ENCODE peak calls at places on chromosomes 16 and 17, in six cellular contexts. One of them, this sample, is unnamed.

GRCh38 chr16:85329059-85329812 is 217.0 kb upstream of the CIBAR2 start:
- DNase-seq in WTC11: peak
- DNase-seq in H1: no peak
- DNase-seq in heart right ventricle: no peak
- DNase-seq in left ventricle myocardium inferior: no peak
- DNase-seq in omental fat pad: no peak
- DNase-seq in this sample: peak

GRCh38 chr17:68298601-68299000 is 7.3 kb downstream of the ARSG start:
- DNase-seq in heart right ventricle: no peak
- DNase-seq in H1: no peak
- DNase-seq in left ventricle myocardium inferior: no peak
- DNase-seq in WTC11: no peak
- DNase-seq in omental fat pad: no peak
- DNase-seq in this sample: no peak

GRCh38 chr17:3557768-3558583 is at the start of gene TRPV3:
- DNase-seq in H1: no peak
- DNase-seq in left ventricle myocardium inferior: no peak
- DNase-seq in heart right ventricle: no peak
- DNase-seq in WTC11: no peak
- DNase-seq in omental fat pad: no peak
- DNase-seq in this sample: no peak

GRCh38 chr16:28561557-28562187 is 8.0 kb downstream of the SGF29 start:
- DNase-seq in left ventricle myocardium inferior: no peak
- DNase-seq in omental fat pad: no peak
- DNase-seq in H1: no peak
- DNase-seq in WTC11: no peak
- DNase-seq in heart right ventricle: no peak
- DNase-seq in this sample: no peak

GRCh38 chr17:56891751-56892150 is 22.1 kb downstream of the TRIM25 start:
- DNase-seq in left ventricle myocardium inferior: peak
- DNase-seq in WTC11: peak
- DNase-seq in H1: no peak
- DNase-seq in omental fat pad: no peak
- DNase-seq in heart right ventricle: no peak
- DNase-seq in this sample: no peak

GRCh38 chr17:61411944-61412859 is 12.6 kb downstream of the TBX2 start:
- DNase-seq in left ventricle myocardium inferior: peak
- DNase-seq in heart right ventricle: peak
- DNase-seq in WTC11: peak
- DNase-seq in omental fat pad: peak
- DNase-seq in H1: no peak
- DNase-seq in this sample: peak

GRCh38 chr17:79798296-79799173 is 1.7 kb upstream of the CBX8 start:
- DNase-seq in left ventricle myocardium inferior: no peak
- DNase-seq in omental fat pad: no peak
- DNase-seq in WTC11: peak
- DNase-seq in H1: no peak
- DNase-seq in heart right ventricle: no peak
- DNase-seq in this sample: no peak

GRCh38 chr17:72492494-72492893 is 371.7 kb downstream of the SOX9 start:
- DNase-seq in heart right ventricle: no peak
- DNase-seq in WTC11: no peak
- DNase-seq in left ventricle myocardium inferior: no peak
- DNase-seq in omental fat pad: no peak
- DNase-seq in H1: no peak
- DNase-seq in this sample: no peak

GRCh38 chr16:87068751-87069150 is 248.4 kb downstream of the C16orf95 start:
- DNase-seq in omental fat pad: no peak
- DNase-seq in WTC11: no peak
- DNase-seq in H1: no peak
- DNase-seq in heart right ventricle: no peak
- DNase-seq in left ventricle myocardium inferior: no peak
- DNase-seq in this sample: no peak

GRCh38 chr16:84724619-84725307 is 25.0 kb downstream of the USP10 start:
- DNase-seq in omental fat pad: no peak
- DNase-seq in left ventricle myocardium inferior: no peak
- DNase-seq in WTC11: no peak
- DNase-seq in H1: no peak
- DNase-seq in heart right ventricle: no peak
- DNase-seq in this sample: no peak

GRCh38 chr17:53106886-53107285 is 715.8 kb upstream of the KIF2B start:
- DNase-seq in omental fat pad: no peak
- DNase-seq in heart right ventricle: no peak
- DNase-seq in WTC11: no peak
- DNase-seq in H1: no peak
- DNase-seq in left ventricle myocardium inferior: no peak
- DNase-seq in this sample: no peak

GRCh38 chr17:3944485-3945388 is 19.5 kb downstream of the ATP2A3 start:
- DNase-seq in heart right ventricle: no peak
- DNase-seq in left ventricle myocardium inferior: peak
- DNase-seq in H1: peak
- DNase-seq in omental fat pad: no peak
- DNase-seq in WTC11: peak
- DNase-seq in this sample: no peak

GRCh38 chr17:39069114-39069756 is 82.2 kb downstream of the PLXDC1 start:
- DNase-seq in heart right ventricle: no peak
- DNase-seq in WTC11: no peak
- DNase-seq in omental fat pad: no peak
- DNase-seq in left ventricle myocardium inferior: no peak
- DNase-seq in H1: no peak
- DNase-seq in this sample: peak

GRCh38 chr17:71709974-71710373 is 410.8 kb upstream of the SOX9 start:
- DNase-seq in H1: no peak
- DNase-seq in left ventricle myocardium inferior: no peak
- DNase-seq in WTC11: no peak
- DNase-seq in omental fat pad: no peak
- DNase-seq in heart right ventricle: no peak
- DNase-seq in this sample: no peak

GRCh38 chr17:14882131-14882530 is 383.0 kb downstream of the PMP22 start:
- DNase-seq in omental fat pad: no peak
- DNase-seq in WTC11: no peak
- DNase-seq in heart right ventricle: no peak
- DNase-seq in H1: no peak
- DNase-seq in left ventricle myocardium inferior: no peak
- DNase-seq in this sample: no peak

GRCh38 chr17:80000136-80000535 is 35.5 kb downstream of the TBC1D16 start:
- DNase-seq in H1: no peak
- DNase-seq in omental fat pad: no peak
- DNase-seq in heart right ventricle: no peak
- DNase-seq in WTC11: no peak
- DNase-seq in left ventricle myocardium inferior: no peak
- DNase-seq in this sample: no peak

GRCh38 chr16:49857423-49858181 is 1.7 kb upstream of the ZNF423 start:
- DNase-seq in omental fat pad: no peak
- DNase-seq in left ventricle myocardium inferior: peak
- DNase-seq in H1: peak
- DNase-seq in heart right ventricle: peak
- DNase-seq in WTC11: peak
- DNase-seq in this sample: peak

GRCh38 chr16:14249291-14250032 is 178.3 kb downstream of the MRTFB start:
- DNase-seq in omental fat pad: no peak
- DNase-seq in heart right ventricle: peak
- DNase-seq in H1: no peak
- DNase-seq in WTC11: peak
- DNase-seq in left ventricle myocardium inferior: no peak
- DNase-seq in this sample: no peak

GRCh38 chr17:6056104-6056503 is 14.1 kb upstream of the WSCD1 start:
- DNase-seq in H1: no peak
- DNase-seq in WTC11: no peak
- DNase-seq in left ventricle myocardium inferior: no peak
- DNase-seq in omental fat pad: no peak
- DNase-seq in heart right ventricle: no peak
- DNase-seq in this sample: no peak

GRCh38 chr17:29078183-29079045 is 35.5 kb downstream of the PIPOX start:
- DNase-seq in WTC11: no peak
- DNase-seq in omental fat pad: no peak
- DNase-seq in left ventricle myocardium inferior: no peak
- DNase-seq in H1: no peak
- DNase-seq in heart right ventricle: peak
- DNase-seq in this sample: no peak

GRCh38 chr17:81904600-81905423 is 2.8 kb downstream of the NPB start:
- DNase-seq in omental fat pad: no peak
- DNase-seq in WTC11: no peak
- DNase-seq in heart right ventricle: peak
- DNase-seq in left ventricle myocardium inferior: no peak
- DNase-seq in H1: no peak
- DNase-seq in this sample: no peak

GRCh38 chr17:68197091-68197996 is 50.5 kb upstream of the AMZ2 start:
- DNase-seq in H1: no peak
- DNase-seq in heart right ventricle: no peak
- DNase-seq in left ventricle myocardium inferior: peak
- DNase-seq in WTC11: peak
- DNase-seq in omental fat pad: no peak
- DNase-seq in this sample: peak

GRCh38 chr17:41937970-41938851 is 7.8 kb downstream of the ODAD4 start:
- DNase-seq in heart right ventricle: peak
- DNase-seq in WTC11: no peak
- DNase-seq in H1: no peak
- DNase-seq in left ventricle myocardium inferior: peak
- DNase-seq in omental fat pad: no peak
- DNase-seq in this sample: peak

DNA sequence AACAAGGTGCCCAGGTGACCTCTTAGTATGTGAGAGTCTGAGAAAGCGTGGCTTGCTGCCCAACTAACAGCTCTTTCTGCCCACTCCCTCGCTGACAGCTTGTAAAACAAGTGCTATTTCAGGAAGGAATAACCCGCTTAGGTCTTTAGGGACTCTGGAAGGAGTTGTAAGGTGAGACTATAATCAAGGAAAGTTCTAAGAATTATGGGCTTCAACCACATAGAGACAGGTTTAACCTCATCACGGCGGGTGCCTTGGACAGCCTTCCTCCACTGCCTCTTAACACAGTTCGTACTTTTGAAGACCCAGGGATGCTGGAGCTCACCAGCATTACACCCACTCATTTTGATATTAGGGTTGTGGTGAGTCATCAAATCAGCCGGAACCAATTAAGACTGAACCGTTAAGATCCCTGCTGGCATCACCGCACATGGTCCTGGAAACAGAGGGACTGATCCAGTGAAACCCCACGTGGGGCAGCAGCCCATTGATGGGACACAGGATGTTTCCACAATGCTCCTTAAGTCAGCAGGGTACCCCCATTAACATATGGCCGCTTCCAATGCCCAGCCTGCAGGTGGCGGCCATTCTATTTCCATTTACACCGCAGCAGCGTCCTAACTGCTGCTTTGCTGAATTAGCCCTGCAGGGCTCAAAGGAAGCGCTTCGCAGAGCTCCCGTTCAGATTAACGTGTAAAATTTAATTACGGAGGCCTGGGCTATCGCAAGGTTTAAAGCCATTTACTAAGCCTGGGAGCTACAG is 176.6 kb upstream of the SDK2 start:
- DNase-seq in WTC11: peak
- DNase-seq in H1: peak
- DNase-seq in left ventricle myocardium inferior: no peak
- DNase-seq in heart right ventricle: no peak
- DNase-seq in omental fat pad: no peak
- DNase-seq in this sample: no peak
- TF ChIP-seq CTCF in WTC11: no peak
- TF ChIP-seq CTCF in H1: peak
- TF ChIP-seq CTCF in left ventricle myocardium inferior: peak
- TF ChIP-seq CTCF in heart right ventricle: peak
- TF ChIP-seq CTCF in omental fat pad: no peak
- TF ChIP-seq CTCF in this sample: peak

GRCh38 chr16:54568897-54569807 is 282.6 kb upstream of the IRX3 start:
- DNase-seq in WTC11: no peak
- DNase-seq in omental fat pad: no peak
- DNase-seq in left ventricle myocardium inferior: peak
- DNase-seq in heart right ventricle: no peak
- DNase-seq in H1: no peak
- DNase-seq in this sample: no peak
- TF ChIP-seq CTCF in WTC11: no peak
- TF ChIP-seq CTCF in omental fat pad: no peak
- TF ChIP-seq CTCF in left ventricle myocardium inferior: no peak
- TF ChIP-seq CTCF in heart right ventricle: no peak
- TF ChIP-seq CTCF in H1: no peak
- TF ChIP-seq CTCF in this sample: no peak

GRCh38 chr17:43428524-43428923 is 29.7 kb downstream of the ARL4D start:
- DNase-seq in omental fat pad: no peak
- DNase-seq in left ventricle myocardium inferior: no peak
- DNase-seq in H1: no peak
- DNase-seq in heart right ventricle: no peak
- DNase-seq in WTC11: no peak
- DNase-seq in this sample: no peak
- TF ChIP-seq CTCF in omental fat pad: no peak
- TF ChIP-seq CTCF in left ventricle myocardium inferior: no peak
- TF ChIP-seq CTCF in H1: peak
- TF ChIP-seq CTCF in heart right ventricle: no peak
- TF ChIP-seq CTCF in WTC11: no peak
- TF ChIP-seq CTCF in this sample: peak

DNA sequence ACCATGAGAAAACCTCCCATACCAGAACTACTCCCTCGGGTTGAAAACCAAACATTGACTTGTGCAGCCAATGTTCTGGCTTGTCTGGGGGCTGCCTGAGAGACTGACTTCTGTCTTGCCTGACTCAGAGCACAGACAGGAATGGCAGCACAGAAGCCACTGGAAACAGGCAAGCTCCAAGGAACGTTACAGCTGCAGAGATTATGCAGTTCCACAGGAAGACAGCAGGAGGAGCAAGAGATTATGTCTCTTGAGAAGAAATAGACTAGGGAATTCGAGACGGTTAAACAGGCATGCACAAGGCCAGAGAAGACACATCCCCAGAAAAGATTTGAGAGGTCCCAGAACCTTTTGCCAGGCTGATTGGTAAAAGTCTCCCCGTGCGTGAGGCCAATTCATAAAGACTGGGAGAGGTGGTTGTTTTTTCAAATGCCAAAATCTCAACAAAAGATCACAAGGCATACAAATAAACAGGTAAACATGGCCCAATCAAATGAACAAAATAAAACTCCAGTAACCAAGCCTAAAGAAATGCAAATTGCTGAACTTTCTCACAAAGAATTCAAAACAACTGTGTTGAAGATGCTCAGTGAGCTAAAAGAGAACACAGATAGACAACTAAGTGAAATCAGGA is 90.6 kb upstream of the CDH5 start:
- DNase-seq in H1: peak
- DNase-seq in heart right ventricle: no peak
- DNase-seq in left ventricle myocardium inferior: no peak
- DNase-seq in WTC11: peak
- DNase-seq in omental fat pad: no peak
- DNase-seq in this sample: no peak
- TF ChIP-seq CTCF in H1: peak
- TF ChIP-seq CTCF in heart right ventricle: peak
- TF ChIP-seq CTCF in left ventricle myocardium inferior: peak
- TF ChIP-seq CTCF in WTC11: peak
- TF ChIP-seq CTCF in omental fat pad: no peak
- TF ChIP-seq CTCF in this sample: peak